ENCODE peak calls at places on chromosomes 16 and 17, in nine cellular contexts. One of them, this sample, is unnamed.

GRCh38 chr17:8223356-8224063 is 13.1 kb upstream of the AURKB start:
- DNase-seq in RWPE2: no peak
- DNase-seq in foreskin keratinocyte: peak
- DNase-seq in EH: peak
- DNase-seq in NCI-H1417: peak
- DNase-seq in neuronal stem cell: peak
- DNase-seq in epithelial cell of proximal tubule: no peak
- DNase-seq in HT1080: peak
- DNase-seq in sigmoid colon: peak
- DNase-seq in this sample: peak

GRCh38 chr17:50380369-50381259 is 7.6 kb downstream of the EME1 start:
- DNase-seq in RWPE2: no peak
- DNase-seq in foreskin keratinocyte: no peak
- DNase-seq in EH: peak
- DNase-seq in NCI-H1417: no peak
- DNase-seq in neuronal stem cell: no peak
- DNase-seq in epithelial cell of proximal tubule: no peak
- DNase-seq in HT1080: no peak
- DNase-seq in sigmoid colon: no peak
- DNase-seq in this sample: no peak

GRCh38 chr17:44905006-44906000 is 6.1 kb upstream of the EFTUD2 start:
- DNase-seq in RWPE2: no peak
- DNase-seq in foreskin keratinocyte: no peak
- DNase-seq in EH: peak
- DNase-seq in NCI-H1417: no peak
- DNase-seq in neuronal stem cell: no peak
- DNase-seq in epithelial cell of proximal tubule: no peak
- DNase-seq in HT1080: no peak
- DNase-seq in sigmoid colon: no peak
- DNase-seq in this sample: no peak

GRCh38 chr17:64020068-64020766 is at the start of gene ICAM2:
- DNase-seq in RWPE2: peak
- DNase-seq in foreskin keratinocyte: no peak
- DNase-seq in EH: no peak
- DNase-seq in NCI-H1417: no peak
- DNase-seq in neuronal stem cell: no peak
- DNase-seq in epithelial cell of proximal tubule: no peak
- DNase-seq in HT1080: peak
- DNase-seq in sigmoid colon: peak
- DNase-seq in this sample: no peak

GRCh38 chr17:81403671-81404534 is 8.6 kb downstream of the BAHCC1 start:
- DNase-seq in RWPE2: no peak
- DNase-seq in foreskin keratinocyte: no peak
- DNase-seq in EH: peak
- DNase-seq in NCI-H1417: no peak
- DNase-seq in neuronal stem cell: no peak
- DNase-seq in epithelial cell of proximal tubule: no peak
- DNase-seq in HT1080: no peak
- DNase-seq in sigmoid colon: no peak
- DNase-seq in this sample: no peak

GRCh38 chr17:40542562-40543411 is 22.5 kb downstream of the CCR7 start:
- DNase-seq in RWPE2: peak
- DNase-seq in foreskin keratinocyte: peak
- DNase-seq in EH: peak
- DNase-seq in NCI-H1417: no peak
- DNase-seq in neuronal stem cell: no peak
- DNase-seq in epithelial cell of proximal tubule: no peak
- DNase-seq in HT1080: peak
- DNase-seq in sigmoid colon: peak
- DNase-seq in this sample: peak

GRCh38 chr16:67456383-67457140 is 24.4 kb downstream of the ATP6V0D1 start:
- DNase-seq in RWPE2: no peak
- DNase-seq in foreskin keratinocyte: peak
- DNase-seq in EH: peak
- DNase-seq in NCI-H1417: no peak
- DNase-seq in neuronal stem cell: no peak
- DNase-seq in epithelial cell of proximal tubule: no peak
- DNase-seq in HT1080: no peak
- DNase-seq in sigmoid colon: peak
- DNase-seq in this sample: peak

GRCh38 chr17:73267648-73268537 is 6.2 kb upstream of the CPSF4L start:
- DNase-seq in RWPE2: no peak
- DNase-seq in foreskin keratinocyte: no peak
- DNase-seq in EH: no peak
- DNase-seq in NCI-H1417: no peak
- DNase-seq in neuronal stem cell: no peak
- DNase-seq in epithelial cell of proximal tubule: no peak
- DNase-seq in HT1080: no peak
- DNase-seq in sigmoid colon: no peak
- DNase-seq in this sample: no peak

GRCh38 chr17:55402374-55402773 is 19.3 kb downstream of the MMD start:
- DNase-seq in RWPE2: no peak
- DNase-seq in foreskin keratinocyte: peak
- DNase-seq in EH: no peak
- DNase-seq in NCI-H1417: no peak
- DNase-seq in neuronal stem cell: no peak
- DNase-seq in epithelial cell of proximal tubule: no peak
- DNase-seq in HT1080: peak
- DNase-seq in sigmoid colon: no peak
- DNase-seq in this sample: peak

GRCh38 chr17:71828182-71828596 is 292.6 kb upstream of the SOX9 start:
- DNase-seq in RWPE2: no peak
- DNase-seq in foreskin keratinocyte: peak
- DNase-seq in EH: peak
- DNase-seq in NCI-H1417: peak
- DNase-seq in neuronal stem cell: peak
- DNase-seq in epithelial cell of proximal tubule: no peak
- DNase-seq in HT1080: peak
- DNase-seq in sigmoid colon: no peak
- DNase-seq in this sample: peak

GRCh38 chr16:55372792-55373488 is 48.9 kb downstream of the IRX6 start:
- DNase-seq in RWPE2: no peak
- DNase-seq in foreskin keratinocyte: no peak
- DNase-seq in EH: no peak
- DNase-seq in NCI-H1417: no peak
- DNase-seq in neuronal stem cell: no peak
- DNase-seq in epithelial cell of proximal tubule: no peak
- DNase-seq in HT1080: no peak
- DNase-seq in sigmoid colon: no peak
- DNase-seq in this sample: no peak

GRCh38 chr16:57883480-57883879 is 81.2 kb upstream of the KIFC3 start:
- DNase-seq in RWPE2: no peak
- DNase-seq in foreskin keratinocyte: no peak
- DNase-seq in EH: no peak
- DNase-seq in NCI-H1417: no peak
- DNase-seq in neuronal stem cell: no peak
- DNase-seq in epithelial cell of proximal tubule: no peak
- DNase-seq in HT1080: no peak
- DNase-seq in sigmoid colon: no peak
- DNase-seq in this sample: no peak

GRCh38 chr16:11038777-11039176 is 94.4 kb downstream of the CLEC16A start:
- DNase-seq in RWPE2: no peak
- DNase-seq in foreskin keratinocyte: peak
- DNase-seq in EH: no peak
- DNase-seq in NCI-H1417: no peak
- DNase-seq in neuronal stem cell: no peak
- DNase-seq in epithelial cell of proximal tubule: no peak
- DNase-seq in HT1080: no peak
- DNase-seq in sigmoid colon: peak
- DNase-seq in this sample: no peak

GRCh38 chr17:36059455-36059854 is 4.6 kb upstream of the CCL18 start:
- DNase-seq in RWPE2: no peak
- DNase-seq in foreskin keratinocyte: no peak
- DNase-seq in EH: no peak
- DNase-seq in NCI-H1417: no peak
- DNase-seq in neuronal stem cell: no peak
- DNase-seq in epithelial cell of proximal tubule: no peak
- DNase-seq in HT1080: no peak
- DNase-seq in sigmoid colon: no peak
- DNase-seq in this sample: no peak

GRCh38 chr17:28710948-28711722 is 553 bp downstream of the PROCA1 start:
- DNase-seq in RWPE2: peak
- DNase-seq in foreskin keratinocyte: peak
- DNase-seq in EH: peak
- DNase-seq in NCI-H1417: peak
- DNase-seq in neuronal stem cell: peak
- DNase-seq in epithelial cell of proximal tubule: no peak
- DNase-seq in HT1080: peak
- DNase-seq in sigmoid colon: peak
- DNase-seq in this sample: peak

GRCh38 chr17:48459070-48459469 is 29.1 kb upstream of the SKAP1 start:
- DNase-seq in RWPE2: no peak
- DNase-seq in foreskin keratinocyte: no peak
- DNase-seq in EH: no peak
- DNase-seq in NCI-H1417: no peak
- DNase-seq in neuronal stem cell: no peak
- DNase-seq in epithelial cell of proximal tubule: no peak
- DNase-seq in HT1080: no peak
- DNase-seq in sigmoid colon: no peak
- DNase-seq in this sample: no peak

GRCh38 chr17:75753193-75753513 is 11.8 kb downstream of the GALK1 start:
- DNase-seq in RWPE2: no peak
- DNase-seq in foreskin keratinocyte: no peak
- DNase-seq in EH: no peak
- DNase-seq in NCI-H1417: no peak
- DNase-seq in neuronal stem cell: no peak
- DNase-seq in epithelial cell of proximal tubule: no peak
- DNase-seq in HT1080: no peak
- DNase-seq in sigmoid colon: no peak
- DNase-seq in this sample: no peak

GRCh38 chr17:75872434-75873351 is 5.7 kb downstream of the TRIM47 start:
- DNase-seq in RWPE2: peak
- DNase-seq in foreskin keratinocyte: peak
- DNase-seq in EH: peak
- DNase-seq in NCI-H1417: no peak
- DNase-seq in neuronal stem cell: no peak
- DNase-seq in epithelial cell of proximal tubule: no peak
- DNase-seq in HT1080: peak
- DNase-seq in sigmoid colon: peak
- DNase-seq in this sample: peak

This sample was measured in astrocyte of the spinal cord.